ENCODE peak calls at places on chromosome X, in seven cellular contexts. K is colonic mucosa, T is cardiac fibroblast, H is epithelial cell of esophagus, O is T-cell, S is RCC 7860, B is activated T-cell treated with anti-CD3 and anti-CD28 coated beads for 1 hour. X is an unnamed sample.

GRCh38 chrX:148804579-148804978 is 304.2 kb downstream of the AFF2 start:
- DNase-seq in K (no peak), T (peak; percentile 28), H (no peak), O (no peak), S (no peak), B (no peak), X (no peak)

GRCh38 chrX:132807411-132808030 is 150.9 kb downstream of the HS6ST2 start:
- DNase-seq in K (no peak), T (no peak), H (no peak), O (no peak), S (no peak), B (no peak), X (no peak)

GRCh38 chrX:63967541-63967940 is 182.5 kb upstream of the ARHGEF9 start:
- DNase-seq in K (no peak), T (no peak), H (no peak), O (no peak), S (no peak), B (no peak), X (no peak)

GRCh38 chrX:46642145-46642544 is 68.6 kb downstream of the CHST7 start:
- DNase-seq in K (no peak), T (peak; percentile 47), H (peak; percentile 45), O (no peak), S (no peak), B (no peak), X (no peak)

GRCh38 chrX:74248889-74249288 is 55.1 kb upstream of the ZCCHC13 start:
- DNase-seq in K (peak; percentile 48), T (peak; percentile 29), H (peak; percentile 29), O (no peak), S (no peak), B (no peak), X (no peak)

GRCh38 chrX:17164936-17165335 is 210.1 kb upstream of the NHS start:
- DNase-seq in K (no peak), T (peak; percentile 1), H (no peak), O (no peak), S (no peak), B (no peak), X (no peak)

GRCh38 chrX:46791927-46792825 is 33.3 kb upstream of the SLC9A7 start:
- DNase-seq in K (no peak), T (peak; percentile 94), H (peak; percentile 89), O (no peak), S (peak; percentile 86), B (no peak), X (peak; percentile 57)

GRCh38 chrX:116272881-116273280 is 102.3 kb downstream of the AGTR2 start:
- DNase-seq in K (peak; percentile 20), T (peak; percentile 37), H (peak; percentile 53), O (no peak), S (no peak), B (no peak), X (no peak)

GRCh38 chrX:150715180-150715579 is 22.0 kb downstream of the MTMR1 start:
- DNase-seq in K (no peak), T (peak; percentile 15), H (peak; percentile 24), O (no peak), S (peak; percentile 6), B (no peak), X (no peak)

GRCh38 chrX:39438603-39439602 is 637.6 kb downstream of the MID1IP1 start:
- DNase-seq in K (no peak), T (no peak), H (no peak), O (no peak), S (no peak), B (no peak), X (no peak)

GRCh38 chrX:48695524-48695875 is 1.0 kb upstream of the SUV39H1 start:
- DNase-seq in K (no peak), T (peak; percentile 16), H (no peak), O (no peak), S (peak; percentile 36), B (no peak), X (no peak)

GRCh38 chrX:41353964-41354363 is 20.0 kb downstream of the DDX3X start:
- DNase-seq in K (no peak), T (no peak), H (no peak), O (no peak), S (no peak), B (no peak), X (no peak)

GRCh38 chrX:20015945-20016617 is 25.2 kb upstream of the BCLAF3 start:
- DNase-seq in K (no peak), T (no peak), H (no peak), O (no peak), S (no peak), B (no peak), X (no peak)

GRCh38 chrX:49176421-49177326 is 5.0 kb downstream of the PLP2 start:
- DNase-seq in K (peak; percentile 74), T (no peak), H (peak; percentile 83), O (no peak), S (no peak), B (no peak), X (no peak)

GRCh38 chrX:105872921-105873320 is 50.6 kb downstream of the NRK start:
- DNase-seq in K (no peak), T (peak; percentile 10), H (peak; percentile 14), O (no peak), S (no peak), B (no peak), X (no peak)

GRCh38 chrX:41259516-41259915 is 74.4 kb upstream of the DDX3X start:
- DNase-seq in K (no peak), T (no peak), H (no peak), O (no peak), S (no peak), B (no peak), X (no peak)

GRCh38 chrX:118824173-118824782 is 654 bp downstream of the ZCCHC12 start:
- DNase-seq in K (no peak), T (no peak), H (no peak), O (no peak), S (no peak), B (no peak), X (no peak)

GRCh38 chrX:23898412-23898959 is 9.3 kb downstream of the APOO start:
- DNase-seq in K (no peak), T (peak; percentile 78), H (peak; percentile 83), O (no peak), S (peak; percentile 47), B (no peak), X (no peak)

GRCh38 chrX:51955200-51955599 is 61.8 kb downstream of the MAGED1 start:
- DNase-seq in K (no peak), T (no peak), H (peak; percentile 65), O (no peak), S (no peak), B (no peak), X (no peak)

GRCh38 chrX:13473666-13474516 is 95.5 kb upstream of the EGFL6 start:
- DNase-seq in K (no peak), T (peak; percentile 37), H (no peak), O (peak; percentile 5), S (no peak), B (no peak), X (no peak)

GRCh38 chrX:24955372-24955771 is 60.4 kb downstream of the ARX start:
- DNase-seq in K (no peak), T (no peak), H (no peak), O (no peak), S (no peak), B (no peak), X (no peak)

GRCh38 chrX:1239681-1240142 is 27.3 kb upstream of the CRLF2 start:
- DNase-seq in K (peak; percentile 42), T (no peak), H (no peak), O (no peak), S (no peak), B (no peak), X (peak; percentile 7)

GRCh38 chrX:25029288-25029687 is 13.5 kb upstream of the ARX start:
- DNase-seq in K (no peak), T (no peak), H (no peak), O (no peak), S (no peak), B (no peak), X (no peak)

GRCh38 chrX:110732274-110732673 is 63.3 kb downstream of the CHRDL1 start:
- DNase-seq in K (no peak), T (no peak), H (no peak), O (no peak), S (no peak), B (no peak), X (no peak)

GRCh38 chrX:109345866-109346265 is 136.0 kb downstream of the GUCY2F start:
- DNase-seq in K (no peak), T (no peak), H (no peak), O (no peak), S (no peak), B (no peak), X (no peak)

GRCh38 chrX:7159132-7159861 is 11.3 kb upstream of the PUDP start:
- DNase-seq in K (no peak), T (peak; percentile 37), H (peak; percentile 87), O (no peak), S (no peak), B (no peak), X (peak; percentile 34)

GRCh38 chrX:40176256-40176978 is 78.7 kb upstream of the BCOR start:
- DNase-seq in K (peak; percentile 71), T (peak; percentile 24), H (peak; percentile 10), O (peak; percentile 78), S (no peak), B (peak; percentile 67), X (peak; percentile 50)

GRCh38 chrX:118459494-118459893 is 36.1 kb upstream of the DOCK11 start:
- DNase-seq in K (no peak), T (peak; percentile 52), H (peak; percentile 28), O (peak; percentile 2), S (peak; percentile 9), B (no peak), X (no peak)

GRCh38 chrX:39456894-39457600 is 640.7 kb downstream of the BCOR start:
- DNase-seq in K (no peak), T (no peak), H (no peak), O (no peak), S (no peak), B (no peak), X (no peak)

GRCh38 chrX:39476596-39476995 is 621.2 kb downstream of the BCOR start:
- DNase-seq in K (no peak), T (no peak), H (no peak), O (no peak), S (no peak), B (no peak), X (no peak)

GRCh38 chrX:125544856-125545255 is 225.2 kb downstream of the TEX13C start:
- DNase-seq in K (no peak), T (no peak), H (peak; percentile 81), O (no peak), S (no peak), B (no peak), X (no peak)

GRCh38 chrX:56764975-56765791 is 36.1 kb downstream of the NBDY start:
- DNase-seq in K (no peak), T (no peak), H (no peak), O (no peak), S (no peak), B (no peak), X (no peak)

GRCh38 chrX:150084474-150085229 is 146.4 kb upstream of the EOLA2 start:
- DNase-seq in K (no peak), T (peak; percentile 81), H (peak; percentile 19), O (no peak), S (peak; percentile 54), B (no peak), X (peak; percentile 32)